ENCODE peak calls at places on chromosome 12, in six cellular contexts. One of them, this sample, is unnamed.

GRCh38 chr12:122834921-122835692 is at the start of gene HIP1R:
- DNase-seq in mesendoderm: peak; percentile 23
- DNase-seq in DND-41: peak; percentile 50
- DNase-seq in kidney: peak; percentile 83
- DNase-seq in PC-3: peak; percentile 27
- DNase-seq in adipocyte: peak; percentile 70
- DNase-seq in this sample: peak; percentile 74

GRCh38 chr12:31821484-31821883 is 92.7 kb upstream of the AMN1 start:
- DNase-seq in mesendoderm: no peak
- DNase-seq in DND-41: no peak
- DNase-seq in adipocyte: no peak
- DNase-seq in PC-3: no peak
- DNase-seq in kidney: no peak
- DNase-seq in this sample: no peak

GRCh38 chr12:23640754-23641153 is 308.7 kb downstream of the SOX5 start:
- DNase-seq in DND-41: no peak
- DNase-seq in adipocyte: no peak
- DNase-seq in PC-3: no peak
- DNase-seq in mesendoderm: peak; percentile 25
- DNase-seq in kidney: no peak
- DNase-seq in this sample: no peak

GRCh38 chr12:107774349-107775029 is at the start of gene ASCL4:
- DNase-seq in adipocyte: no peak
- DNase-seq in DND-41: peak; percentile 67
- DNase-seq in PC-3: no peak
- DNase-seq in kidney: no peak
- DNase-seq in mesendoderm: peak; percentile 13
- DNase-seq in this sample: no peak

GRCh38 chr12:47317182-47317915 is 237.6 kb upstream of the AMIGO2 start:
- DNase-seq in mesendoderm: no peak
- DNase-seq in DND-41: no peak
- DNase-seq in kidney: no peak
- DNase-seq in PC-3: no peak
- DNase-seq in adipocyte: no peak
- DNase-seq in this sample: no peak

GRCh38 chr12:43884683-43885410 is 49.0 kb downstream of the TMEM117 start:
- DNase-seq in DND-41: no peak
- DNase-seq in kidney: no peak
- DNase-seq in adipocyte: no peak
- DNase-seq in mesendoderm: no peak
- DNase-seq in PC-3: no peak
- DNase-seq in this sample: no peak

GRCh38 chr12:95970905-95971304 is 25.2 kb downstream of the HAL start:
- DNase-seq in PC-3: no peak
- DNase-seq in DND-41: no peak
- DNase-seq in adipocyte: no peak
- DNase-seq in kidney: no peak
- DNase-seq in mesendoderm: peak; percentile 95
- DNase-seq in this sample: no peak

GRCh38 chr12:47903927-47904646 is 707 bp downstream of the VDR start:
- DNase-seq in kidney: peak; percentile 84
- DNase-seq in DND-41: no peak
- DNase-seq in PC-3: peak; percentile 86
- DNase-seq in adipocyte: peak; percentile 93
- DNase-seq in mesendoderm: peak; percentile 35
- DNase-seq in this sample: peak; percentile 82

GRCh38 chr12:85076688-85077430 is 40.7 kb downstream of the LRRIQ1 start:
- DNase-seq in mesendoderm: peak; percentile 84
- DNase-seq in kidney: no peak
- DNase-seq in PC-3: peak; percentile 93
- DNase-seq in DND-41: no peak
- DNase-seq in adipocyte: peak; percentile 93
- DNase-seq in this sample: no peak

GRCh38 chr12:47991592-47991991 is 12.7 kb downstream of the COL2A1 start:
- DNase-seq in DND-41: no peak
- DNase-seq in PC-3: no peak
- DNase-seq in adipocyte: no peak
- DNase-seq in mesendoderm: no peak
- DNase-seq in kidney: no peak
- DNase-seq in this sample: no peak

GRCh38 chr12:8590842-8591545 is 21.7 kb downstream of the AICDA start:
- DNase-seq in PC-3: no peak
- DNase-seq in DND-41: no peak
- DNase-seq in kidney: no peak
- DNase-seq in adipocyte: no peak
- DNase-seq in mesendoderm: peak; percentile 69
- DNase-seq in this sample: no peak

GRCh38 chr12:109291531-109292341 is 17.3 kb downstream of the FOXN4 start:
- DNase-seq in adipocyte: peak; percentile 31
- DNase-seq in kidney: peak; percentile 83
- DNase-seq in PC-3: no peak
- DNase-seq in DND-41: no peak
- DNase-seq in mesendoderm: peak; percentile 96
- DNase-seq in this sample: peak; percentile 69

GRCh38 chr12:101414533-101415119 is 7.1 kb upstream of the ARL1 start:
- DNase-seq in kidney: no peak
- DNase-seq in DND-41: no peak
- DNase-seq in mesendoderm: peak; percentile 67
- DNase-seq in adipocyte: peak; percentile 89
- DNase-seq in PC-3: peak; percentile 88
- DNase-seq in this sample: peak; percentile 59

GRCh38 chr12:65720136-65720535 is 104.1 kb upstream of the HMGA2 start:
- DNase-seq in mesendoderm: no peak
- DNase-seq in DND-41: no peak
- DNase-seq in kidney: no peak
- DNase-seq in adipocyte: peak; percentile 56
- DNase-seq in PC-3: no peak
- DNase-seq in this sample: no peak

GRCh38 chr12:97168804-97169203 is 261.7 kb downstream of the NEDD1 start:
- DNase-seq in kidney: no peak
- DNase-seq in adipocyte: no peak
- DNase-seq in DND-41: no peak
- DNase-seq in PC-3: no peak
- DNase-seq in mesendoderm: peak; percentile 74
- DNase-seq in this sample: no peak

GRCh38 chr12:14901228-14901562 is 15.5 kb upstream of the MGP start:
- DNase-seq in PC-3: peak; percentile 1
- DNase-seq in DND-41: no peak
- DNase-seq in mesendoderm: peak; percentile 46
- DNase-seq in kidney: peak; percentile 57
- DNase-seq in adipocyte: no peak
- DNase-seq in this sample: no peak

GRCh38 chr12:75086086-75087038 is 123.3 kb downstream of the KCNC2 start:
- DNase-seq in DND-41: no peak
- DNase-seq in adipocyte: peak; percentile 86
- DNase-seq in kidney: no peak
- DNase-seq in PC-3: no peak
- DNase-seq in mesendoderm: no peak
- DNase-seq in this sample: no peak

DNA sequence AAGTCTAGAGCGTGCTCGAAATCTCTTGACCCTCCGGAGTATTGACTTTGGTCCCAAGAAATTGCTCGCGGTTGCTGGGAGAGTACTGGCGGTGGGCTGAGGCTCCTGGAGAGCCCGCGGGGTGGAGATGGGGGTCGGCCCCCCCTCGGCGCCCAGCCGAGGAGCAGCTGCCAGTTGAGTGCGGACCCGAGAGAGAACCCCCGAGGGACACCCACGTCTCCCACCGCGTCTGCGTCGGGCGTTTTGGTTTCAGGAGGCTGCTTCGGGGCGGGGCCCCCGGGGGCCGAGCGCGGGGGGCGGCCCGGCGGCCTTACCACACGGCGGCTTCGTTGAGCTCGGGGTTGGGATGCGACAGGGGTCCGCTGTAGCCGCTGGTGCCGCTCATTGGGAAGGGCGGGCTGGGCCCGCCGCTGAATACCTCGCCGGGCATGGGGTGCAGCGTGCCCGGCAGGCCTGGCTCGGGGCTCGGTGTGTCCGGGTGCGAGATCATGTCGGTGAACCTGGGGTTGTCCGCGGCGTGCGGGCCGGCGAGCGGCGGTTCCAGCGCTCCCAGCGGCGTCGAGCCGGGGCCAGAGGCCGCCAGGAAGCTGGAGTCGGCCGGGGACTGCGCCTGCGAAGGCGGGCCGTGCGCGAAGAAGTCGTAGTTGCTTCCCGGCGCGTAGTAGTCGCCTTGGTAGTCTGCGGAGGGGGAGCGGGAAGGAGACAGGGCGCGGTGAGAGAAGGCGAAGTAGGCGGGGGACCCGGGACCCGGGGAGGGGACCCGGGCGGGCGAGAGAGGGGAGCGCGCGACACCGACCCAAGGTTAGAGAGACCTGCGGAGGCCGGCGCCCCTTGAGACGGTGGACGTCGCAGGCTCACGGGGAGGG is 8.6 kb downstream of the LHX5 start:
- DNase-seq in DND-41: no peak
- DNase-seq in adipocyte: no peak
- DNase-seq in kidney: peak; percentile 65
- DNase-seq in mesendoderm: no peak
- DNase-seq in PC-3: no peak
- DNase-seq in this sample: no peak
- H3K9ac ChIP-seq in DND-41: no peak overlapping the region
- H3K9ac ChIP-seq in adipocyte: no peak overlapping the region
- H3K9ac ChIP-seq in kidney: no peak overlapping the region
- H3K9ac ChIP-seq in mesendoderm: no peak overlapping the region
- H3K9ac ChIP-seq in PC-3: no peak overlapping the region
- H3K9ac ChIP-seq in this sample: no peak overlapping the region

DNA sequence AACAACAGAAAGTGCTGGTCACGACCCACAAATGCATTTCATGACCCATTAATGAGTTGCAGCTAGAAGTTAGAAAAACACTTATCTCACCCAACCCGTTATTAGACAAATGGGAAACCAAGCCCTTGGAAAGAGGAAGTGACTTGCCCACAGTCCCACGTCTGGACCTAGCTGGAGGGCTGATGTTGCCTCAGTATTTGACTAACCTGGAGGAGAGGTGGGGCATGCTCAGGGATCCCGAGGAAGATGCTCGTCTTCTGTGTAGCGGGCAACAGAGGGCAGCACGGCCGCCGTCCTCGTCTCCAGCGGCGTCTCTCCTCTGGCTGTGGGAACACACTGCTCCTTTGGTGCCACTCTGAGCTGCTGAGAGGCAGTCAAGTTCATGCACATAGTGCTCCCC is 12.7 kb downstream of the CCND2 start:
- DNase-seq in PC-3: no peak
- DNase-seq in adipocyte: no peak
- DNase-seq in mesendoderm: no peak
- DNase-seq in DND-41: no peak
- DNase-seq in kidney: no peak
- DNase-seq in this sample: no peak
- H3K36me3 ChIP-seq in PC-3: no peaks in the 10 kb centered on the region
- H3K36me3 ChIP-seq in adipocyte: peaks cover 79% of the 10 kb centered on the region
- H3K36me3 ChIP-seq in mesendoderm: peaks cover 46% of the 10 kb centered on the region
- H3K36me3 ChIP-seq in DND-41: no peaks in the 10 kb centered on the region
- H3K36me3 ChIP-seq in kidney: no peaks in the 10 kb centered on the region
- H3K36me3 ChIP-seq in this sample: peaks cover 13% of the 10 kb centered on the region

GRCh38 chr12:5946388-5946787 is 1.3 kb upstream of the ANO2 start:
- DNase-seq in adipocyte: no peak
- DNase-seq in DND-41: no peak
- DNase-seq in kidney: no peak
- DNase-seq in PC-3: no peak
- DNase-seq in mesendoderm: no peak
- DNase-seq in this sample: no peak

GRCh38 chr12:5944688-5945070 is 380 bp downstream of the ANO2 start:
- DNase-seq in DND-41: no peak
- DNase-seq in mesendoderm: peak; percentile 42
- DNase-seq in adipocyte: peak; percentile 34
- DNase-seq in PC-3: no peak
- DNase-seq in kidney: peak; percentile 10
- DNase-seq in this sample: no peak

GRCh38 chr12:5945071-5946008 is at the start of gene ANO2:
- DNase-seq in PC-3: no peak
- DNase-seq in adipocyte: peak; percentile 77
- DNase-seq in mesendoderm: peak; percentile 76
- DNase-seq in DND-41: no peak
- DNase-seq in kidney: peak; percentile 77
- DNase-seq in this sample: no peak

GRCh38 chr12:5944053-5944452 is 1.0 kb downstream of the ANO2 start:
- DNase-seq in DND-41: no peak
- DNase-seq in adipocyte: no peak
- DNase-seq in PC-3: no peak
- DNase-seq in mesendoderm: no peak
- DNase-seq in kidney: peak; percentile 37
- DNase-seq in this sample: no peak

DNA sequence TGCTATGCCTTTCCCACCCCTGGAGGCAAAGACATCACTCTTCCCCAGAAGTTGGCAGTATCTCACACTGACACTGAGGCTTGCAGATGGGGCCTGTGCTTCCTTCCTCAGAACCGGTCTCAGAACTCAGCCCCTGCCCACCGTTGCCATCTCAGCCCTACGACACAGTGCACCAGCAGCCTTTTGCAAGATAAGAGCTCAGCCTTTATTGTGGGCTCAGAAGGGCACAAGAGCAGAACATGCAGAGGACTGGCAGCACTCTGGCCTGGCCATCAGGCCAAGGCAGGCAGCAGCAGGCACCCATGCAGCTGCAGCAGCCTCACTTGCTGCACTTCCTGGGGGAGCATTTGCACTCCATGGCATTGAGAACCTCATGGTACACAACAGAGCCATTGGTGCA is 3.6 kb upstream of the ANO2 start:
- DNase-seq in mesendoderm: no peak
- DNase-seq in kidney: no peak
- DNase-seq in PC-3: no peak
- DNase-seq in adipocyte: no peak
- DNase-seq in DND-41: no peak
- DNase-seq in this sample: no peak
- H3K4me1 ChIP-seq in mesendoderm: no peaks in the 10 kb centered on the region
- H3K4me1 ChIP-seq in kidney: peaks cover 3% of the 10 kb centered on the region
- H3K4me1 ChIP-seq in PC-3: no peaks in the 10 kb centered on the region
- H3K4me1 ChIP-seq in adipocyte: peaks cover 9% of the 10 kb centered on the region
- H3K4me1 ChIP-seq in DND-41: no peaks in the 10 kb centered on the region
- H3K4me1 ChIP-seq in this sample: peaks cover 3% of the 10 kb centered on the region

DNA sequence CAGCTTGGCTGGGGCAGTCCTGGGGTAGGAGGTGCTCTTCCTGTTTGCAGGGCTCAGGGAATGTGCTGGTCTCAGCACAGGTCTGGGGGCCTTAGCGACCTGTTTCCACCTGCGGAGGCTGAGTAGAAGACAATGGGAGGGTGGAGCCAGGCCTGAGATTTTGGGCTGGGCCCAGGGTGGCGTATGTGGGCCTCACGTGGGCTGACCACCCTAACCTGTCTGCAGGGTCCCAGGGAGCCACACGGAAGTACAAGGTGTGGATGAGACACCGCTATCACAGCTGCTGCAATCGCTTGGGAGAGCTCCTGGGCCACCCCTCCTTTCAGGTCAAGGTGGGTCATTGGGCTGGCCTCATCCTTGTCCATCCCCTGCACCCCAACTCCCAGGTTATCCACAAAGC is 1.1 kb downstream of the NOC4L start:
- DNase-seq in adipocyte: no peak
- DNase-seq in PC-3: no peak
- DNase-seq in mesendoderm: no peak
- DNase-seq in kidney: peak; percentile 64
- DNase-seq in DND-41: no peak
- DNase-seq in this sample: no peak
- H3K9ac ChIP-seq in adipocyte: peak overlapping the region; percentile 90
- H3K9ac ChIP-seq in PC-3: peak overlapping the region; percentile 98
- H3K9ac ChIP-seq in mesendoderm: peak overlapping the region; percentile 91
- H3K9ac ChIP-seq in kidney: peak overlapping the region; percentile 55
- H3K9ac ChIP-seq in DND-41: peak overlapping the region; percentile 94
- H3K9ac ChIP-seq in this sample: no peak overlapping the region

This sample was measured in colonic mucosa.